ENCODE peak calls at places on chromosomes 1 and 21, in eight cellular contexts. T, A, V, H, F, O, J and S are unnamed samples.

GRCh38 chr21:42061866-42062542 is 9.1 kb upstream of the UMODL1 start:
- DNase-seq in A (peak), J (peak), F (peak), O (no peak), T (no peak), V (peak), H (no peak), S (no peak)

GRCh38 chr21:41381731-41382130 is 19.9 kb downstream of the MX2 start:
- DNase-seq in O (no peak), A (no peak), H (no peak), J (no peak), T (no peak), V (no peak), F (no peak), S (no peak)

GRCh38 chr1:44543064-44543815 is 131.0 kb downstream of the TMEM53 start:
- DNase-seq in O (no peak), A (no peak), J (no peak), T (no peak), H (no peak), V (peak), F (no peak), S (no peak)

GRCh38 chr1:35454616-35455015 is 102.6 kb downstream of the KIAA0319L start:
- DNase-seq in J (no peak), F (no peak), H (no peak), A (peak), O (no peak), T (peak), V (no peak), S (no peak)

GRCh38 chr1:225881081-225882007 is 836 bp downstream of the TMEM63A start:
- DNase-seq in V (no peak), J (peak), T (peak), O (no peak), A (peak), H (no peak), F (peak), S (no peak)

GRCh38 chr1:94160811-94161210 is 39.9 kb upstream of the ABCA4 start:
- DNase-seq in V (peak), T (peak), H (peak), O (no peak), A (no peak), J (no peak), F (no peak), S (no peak)

GRCh38 chr1:58874757-58875755 is 91.2 kb upstream of the JUN start:
- DNase-seq in A (no peak), V (peak), H (peak), O (no peak), J (peak), F (peak), T (peak), S (peak)

GRCh38 chr1:229557214-229557850 is 1.2 kb downstream of the ABCB10 start:
- DNase-seq in O (no peak), J (peak), A (peak), F (no peak), T (peak), H (no peak), V (no peak), S (no peak)

GRCh38 chr1:111198836-111199235 is 1.6 kb downstream of the DENND2D start:
- DNase-seq in O (no peak), F (no peak), V (no peak), H (no peak), A (no peak), J (no peak), T (no peak), S (no peak)

GRCh38 chr1:196459383-196459782 is 148.9 kb downstream of the KCNT2 start:
- DNase-seq in J (no peak), V (no peak), O (no peak), H (no peak), A (no peak), F (no peak), T (no peak), S (no peak)

GRCh38 chr1:193674292-193674944 is 488.0 kb upstream of the B3GALT2 start:
- DNase-seq in O (no peak), V (no peak), J (no peak), T (peak), H (no peak), A (no peak), F (no peak), S (no peak)

GRCh38 chr1:53071167-53071865 is 9.3 kb downstream of the PODN start:
- DNase-seq in V (no peak), T (no peak), J (no peak), F (peak), O (no peak), H (no peak), A (no peak), S (no peak)

GRCh38 chr1:195394567-195394966 is 1213.7 kb downstream of the KCNT2 start:
- DNase-seq in O (no peak), F (no peak), T (no peak), A (no peak), J (no peak), V (peak), H (no peak), S (no peak)

GRCh38 chr1:111471012-111471411 is 2.8 kb upstream of the C1orf162 start:
- DNase-seq in F (peak), O (peak), A (peak), J (no peak), T (no peak), V (no peak), H (no peak), S (no peak)

GRCh38 chr1:169102567-169102966 is 3.9 kb upstream of the ATP1B1 start:
- DNase-seq in J (no peak), V (peak), H (peak), F (peak), T (peak), A (no peak), O (no peak), S (peak)

GRCh38 chr1:204870165-204870912 is at the start of gene NFASC:
- DNase-seq in J (no peak), A (no peak), H (peak), F (peak), V (no peak), O (no peak), T (no peak), S (no peak)

GRCh38 chr1:208254862-208255261 is 10.7 kb upstream of the PLXNA2 start:
- DNase-seq in J (no peak), F (no peak), O (no peak), T (peak), A (no peak), H (no peak), V (no peak), S (no peak)

GRCh38 chr1:63454269-63454668 is 68.8 kb downstream of the ITGB3BP start:
- DNase-seq in J (no peak), O (no peak), V (peak), A (no peak), F (no peak), T (peak), H (no peak), S (no peak)

GRCh38 chr1:145849356-145850165 is 4.1 kb downstream of the NUDT17 start:
- DNase-seq in F (no peak), H (no peak), O (no peak), T (peak), V (no peak), A (peak), J (no peak), S (no peak)

GRCh38 chr1:11291049-11291448 is 18.1 kb downstream of the UBIAD1 start:
- DNase-seq in J (no peak), H (no peak), O (no peak), A (no peak), V (no peak), F (no peak), T (no peak), S (no peak)

GRCh38 chr1:225447649-225448048 is 19.8 kb upstream of the LBR start:
- DNase-seq in V (no peak), J (no peak), A (no peak), H (peak), O (no peak), F (peak), T (peak), S (peak)

GRCh38 chr1:1783320-1783719 is 5.0 kb upstream of the NADK start:
- DNase-seq in F (peak), A (no peak), T (no peak), H (peak), V (no peak), O (no peak), J (no peak), S (no peak)

GRCh38 chr1:67766117-67766978 is 66.9 kb downstream of the GNG12 start:
- DNase-seq in O (peak), T (peak), J (peak), A (peak), F (peak), H (peak), V (peak), S (no peak)

GRCh38 chr1:159945483-159946241 is at the start of gene IGSF9:
- DNase-seq in O (peak), F (peak), A (peak), T (peak), H (peak), V (peak), J (peak), S (peak)

GRCh38 chr1:178023181-178023618 is 53.3 kb upstream of the SEC16B start:
- DNase-seq in H (no peak), O (no peak), T (no peak), V (no peak), J (no peak), F (no peak), A (no peak), S (no peak)

GRCh38 chr1:3032970-3033794 is 11.9 kb downstream of the ACTRT2 start:
- DNase-seq in V (no peak), T (no peak), A (peak), F (peak), H (no peak), J (no peak), O (peak), S (no peak)

GRCh38 chr1:51976831-51977602 is 13.5 kb downstream of the RAB3B start:
- DNase-seq in J (no peak), V (no peak), F (no peak), O (no peak), H (no peak), A (no peak), T (no peak), S (no peak)

GRCh38 chr21:34191876-34192275 is 118.5 kb downstream of the MRPS6 start:
- DNase-seq in H (no peak), T (no peak), V (no peak), O (no peak), A (no peak), J (no peak), F (no peak), S (no peak)

GRCh38 chr1:5757177-5757820 is 234.9 kb downstream of the NPHP4 start:
- DNase-seq in V (no peak), F (peak), A (no peak), J (no peak), H (no peak), O (no peak), T (no peak), S (no peak)

GRCh38 chr1:182191716-182192115 is 130.2 kb upstream of the ZNF648 start:
- DNase-seq in H (no peak), F (no peak), T (no peak), J (no peak), A (no peak), V (no peak), O (no peak), S (no peak)

GRCh38 chr1:57316291-57316690 is 107.6 kb downstream of the DAB1 start:
- DNase-seq in V (no peak), J (no peak), O (no peak), A (no peak), H (no peak), T (no peak), F (no peak), S (no peak)

GRCh38 chr1:53273526-53273925 is 35.2 kb upstream of the MAGOH start:
- DNase-seq in O (no peak), T (no peak), H (no peak), V (no peak), A (no peak), J (no peak), F (no peak), S (no peak)

GRCh38 chr1:899636-900317 is 23.9 kb upstream of the SAMD11 start:
- DNase-seq in F (no peak), T (no peak), V (no peak), H (no peak), J (no peak), A (no peak), O (no peak), S (no peak)

GRCh38 chr1:208597571-208597970 is 353.4 kb upstream of the PLXNA2 start:
- DNase-seq in J (no peak), O (no peak), F (no peak), A (no peak), V (peak), T (no peak), H (no peak), S (no peak)

GRCh38 chr1:192788184-192788583 is 20.7 kb upstream of the RGS2 start:
- DNase-seq in T (peak), J (no peak), O (no peak), V (no peak), F (peak), H (peak), A (no peak), S (peak)

GRCh38 chr1:53967409-53968124 is 21.4 kb downstream of the LRRC42 start:
- DNase-seq in J (no peak), V (no peak), A (no peak), O (no peak), H (no peak), T (no peak), F (peak), S (no peak)